ENCODE peak calls at places on chromosome 15, in six cellular contexts. Y is spleen, V is Peyer's patch, R is ovary, D is prostate gland, J is uterus. H is an unnamed sample.

GRCh38 chr15:64807051-64807749 is 18.2 kb downstream of the PIF1 start:
- DNase-seq in Y (peak), V (no peak), R (no peak), D (no peak), J (peak), H (no peak)

GRCh38 chr15:63519041-63519440 is 14.6 kb downstream of the USP3 start:
- DNase-seq in Y (no peak), V (no peak), R (no peak), D (no peak), J (no peak), H (no peak)

GRCh38 chr15:71596672-71597071 is 213.7 kb upstream of the NR2E3 start:
- DNase-seq in Y (no peak), V (no peak), R (peak), D (peak), J (peak), H (peak)

GRCh38 chr15:38072007-38072506 is 137.6 kb downstream of the TMCO5A start:
- DNase-seq in Y (no peak), V (no peak), R (no peak), D (no peak), J (no peak), H (no peak)

GRCh38 chr15:83160741-83161140 is 46.9 kb downstream of the HDGFL3 start:
- DNase-seq in Y (no peak), V (no peak), R (no peak), D (no peak), J (no peak), H (no peak)

GRCh38 chr15:58065011-58065444 is 483 bp downstream of the ALDH1A2 start:
- DNase-seq in Y (peak), V (no peak), R (peak), D (peak), J (peak), H (no peak)

GRCh38 chr15:96359772-96360498 is 29.4 kb downstream of the NR2F2 start:
- DNase-seq in Y (peak), V (no peak), R (peak), D (no peak), J (peak), H (no peak)

GRCh38 chr15:71781179-71781964 is 29.0 kb upstream of the NR2E3 start:
- DNase-seq in Y (no peak), V (no peak), R (no peak), D (no peak), J (no peak), H (no peak)

GRCh38 chr15:43792761-43793493 is 807 bp downstream of the SERF2 start:
- DNase-seq in Y (peak), V (peak), R (no peak), D (no peak), J (no peak), H (no peak)

GRCh38 chr15:91992940-91993339 is 139.4 kb downstream of the SLCO3A1 start:
- DNase-seq in Y (no peak), V (no peak), R (no peak), D (peak), J (no peak), H (no peak)

GRCh38 chr15:85545185-85545584 is 164.8 kb downstream of the AKAP13 start:
- DNase-seq in Y (no peak), V (no peak), R (no peak), D (no peak), J (no peak), H (no peak)

GRCh38 chr15:90869601-90870353 is 1.4 kb downstream of the FURIN start:
- DNase-seq in Y (peak), V (peak), R (peak), D (no peak), J (peak), H (no peak)

GRCh38 chr15:95141486-95141885 is 910.1 kb downstream of the MCTP2 start:
- DNase-seq in Y (no peak), V (no peak), R (no peak), D (no peak), J (no peak), H (no peak)

GRCh38 chr15:96070636-96071035 is 259.9 kb upstream of the NR2F2 start:
- DNase-seq in Y (no peak), V (no peak), R (no peak), D (peak), J (no peak), H (no peak)

DNA sequence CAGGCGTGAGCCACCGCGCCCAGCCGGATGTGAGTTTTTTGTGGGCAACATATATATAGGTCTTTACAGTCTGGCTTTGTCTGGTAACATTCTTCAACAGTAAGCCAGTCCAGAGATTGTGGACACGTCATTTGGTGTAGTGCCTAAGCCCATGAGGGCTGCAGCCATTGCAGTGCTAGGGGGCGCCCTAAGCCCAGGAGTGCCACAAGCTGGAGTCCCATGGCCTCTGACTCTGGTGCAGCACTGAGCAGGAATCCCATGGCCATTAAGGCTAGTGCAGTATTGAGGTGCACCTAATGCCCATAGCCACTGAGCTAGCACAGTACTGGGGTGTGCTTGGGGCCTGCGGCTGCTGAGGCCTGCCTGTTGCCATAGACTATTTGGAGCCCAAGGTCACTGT is 136.4 kb upstream of the NDN start:
- DNase-seq in Y (no peak), V (no peak), R (no peak), D (no peak), J (no peak), H (no peak)
- TF ChIP-seq CTCF in Y (no peak), V (no peak), R (no peak), D (no peak), J (no peak), H (no peak)

DNA sequence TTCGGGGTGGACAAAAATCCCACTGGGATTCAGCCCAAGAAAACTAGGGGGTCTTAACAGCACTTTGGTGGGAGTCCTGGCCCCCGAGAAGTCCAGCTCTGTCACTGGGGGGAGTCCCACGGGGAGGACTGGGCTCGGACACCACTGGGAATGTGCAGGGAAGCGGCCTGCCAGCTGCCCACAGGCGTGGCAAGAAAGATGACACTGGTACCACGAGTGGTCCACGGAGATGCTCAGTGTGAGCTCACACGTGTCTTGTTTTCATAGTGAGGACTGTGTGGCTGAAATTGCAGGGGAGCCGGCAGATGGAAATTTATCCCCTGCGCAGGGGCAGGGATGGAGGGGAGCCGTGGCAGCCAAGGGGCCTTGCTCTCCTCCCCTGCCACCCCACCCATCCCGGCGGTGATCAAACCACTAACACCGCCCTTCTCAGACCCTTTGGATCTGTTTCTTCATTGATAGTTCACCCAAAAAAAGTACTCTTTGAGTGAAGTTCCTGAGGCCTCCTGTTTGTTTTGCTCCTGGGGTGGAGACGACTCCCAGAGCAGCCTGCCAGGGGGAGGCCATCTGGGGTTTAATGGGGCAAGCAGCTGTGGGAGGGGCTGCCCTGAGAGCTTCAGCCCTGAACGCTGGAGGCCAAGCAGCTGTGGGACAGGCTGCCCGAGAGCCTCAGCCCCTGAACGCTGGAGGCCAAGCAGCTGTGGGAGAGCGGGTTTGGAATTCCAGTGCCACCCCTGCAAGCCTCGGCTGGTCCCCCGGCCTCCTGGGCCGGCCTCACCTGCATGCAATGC is 130.9 kb downstream of the LRRK1 start:
- DNase-seq in Y (peak), V (peak), R (peak), D (no peak), J (peak), H (peak)
- TF ChIP-seq POLR2A in Y (no peak), V (no peak), R (no peak), D (no peak), J (no peak), H (no peak)

DNA sequence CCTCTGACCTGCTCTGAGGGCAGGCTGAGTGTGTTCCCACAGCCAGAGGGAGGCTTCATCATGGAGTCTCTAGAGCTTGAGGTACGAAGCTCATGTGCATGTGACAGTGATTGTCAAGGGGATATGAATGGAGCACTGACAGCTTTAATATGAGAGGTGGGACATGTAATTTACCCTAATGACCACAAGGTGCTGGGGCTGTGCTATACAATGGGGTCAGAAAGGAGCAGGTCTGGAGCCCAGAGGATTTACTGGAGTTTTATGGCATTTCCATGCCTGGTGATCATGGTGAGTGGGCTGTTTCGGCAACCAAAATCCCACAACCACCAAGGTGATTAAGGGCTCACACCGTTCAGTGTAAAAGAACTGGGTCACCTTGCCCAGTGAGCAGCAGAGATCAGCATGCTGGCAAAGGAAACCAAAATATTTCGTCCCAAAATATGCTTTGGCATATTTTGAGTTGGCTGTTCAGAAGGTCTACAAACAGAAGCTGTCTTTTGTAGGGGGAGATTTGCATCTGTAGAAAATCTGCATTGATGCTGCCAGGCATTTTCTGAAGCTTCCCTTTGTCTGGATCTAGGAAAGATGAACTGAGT is 40.1 kb upstream of the RASGRF1 start:
- DNase-seq in Y (no peak), V (no peak), R (no peak), D (no peak), J (no peak), H (no peak)
- TF ChIP-seq CTCF in Y (no peak), V (no peak), R (no peak), D (no peak), J (no peak), H (no peak)

GRCh38 chr15:40357723-40358491 is at the start of gene DISP2:
- DNase-seq in Y (peak), V (peak), R (peak), D (peak), J (peak), H (peak)
- TF ChIP-seq POLR2A in Y (no peak), V (peak), R (no peak), D (no peak), J (no peak), H (no peak)

DNA sequence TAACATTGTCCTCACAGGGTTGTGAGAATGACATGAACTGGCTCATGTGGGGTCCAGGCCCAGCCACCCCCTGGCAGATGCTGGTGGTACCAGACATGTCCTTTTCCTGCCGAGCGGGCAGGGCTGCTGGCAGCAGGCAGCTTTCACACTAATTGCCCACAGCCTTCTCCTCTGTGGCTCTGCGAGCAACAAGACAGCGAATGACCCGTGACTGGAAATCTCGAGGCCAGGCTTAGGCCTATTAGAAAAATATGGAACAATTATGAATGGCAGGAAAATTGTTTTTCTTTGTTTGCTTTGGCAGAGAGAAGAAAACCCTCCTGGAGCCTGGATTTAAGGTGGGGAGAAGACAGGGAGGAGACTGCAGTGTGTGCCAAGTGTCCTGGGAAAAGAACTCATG is 193.6 kb upstream of the TLE3 start:
- DNase-seq in Y (no peak), V (no peak), R (no peak), D (no peak), J (no peak), H (no peak)
- TF ChIP-seq CTCF in Y (no peak), V (no peak), R (no peak), D (no peak), J (no peak), H (no peak)

DNA sequence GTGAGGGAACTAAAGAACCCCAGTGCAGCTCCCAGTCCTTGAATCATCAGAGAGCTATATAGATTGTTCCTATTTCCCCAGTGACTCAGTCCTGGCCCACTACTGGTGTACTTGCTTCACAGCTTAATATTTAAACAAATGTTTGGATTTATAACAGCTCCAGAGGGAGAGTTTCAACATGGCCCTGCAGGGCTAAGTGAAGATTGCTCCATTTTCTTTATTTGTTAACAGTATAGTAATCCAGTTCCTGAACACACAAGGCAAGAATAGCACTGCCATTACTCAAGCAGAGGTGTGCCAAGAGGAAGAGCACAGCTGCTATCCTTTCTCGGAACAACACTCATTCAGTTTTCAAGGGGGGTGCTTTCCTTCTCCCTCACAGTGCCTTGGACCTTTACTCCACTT is 6.5 kb downstream of the SQOR start:
- DNase-seq in Y (no peak), V (peak), R (no peak), D (peak), J (peak), H (peak)
- TF ChIP-seq POLR2A in Y (no peak), V (no peak), R (no peak), D (no peak), J (no peak), H (no peak)